ENCODE peak calls at places on chromosomes 13 and 19, in ten cellular contexts. D is mucosa of descending colon; B is natural killer cell; Q is CD4-positive, alpha-beta T cell; E is cardiac muscle cell; Y is progenitor cell of endocrine pancreas; M is PC-9; N is heart right ventricle; V is CD8-positive, alpha-beta T cell; O is cardiac fibroblast. R is an unnamed sample.

GRCh38 chr19:9032136-9032626 is 22.0 kb upstream of the MUC16 start:
- DNase-seq in M (peak), Y (no peak), D (no peak), V (no peak), E (no peak), B (no peak), O (no peak), Q (no peak), N (no peak), R (no peak)

GRCh38 chr13:35621989-35622388 is 145.5 kb upstream of the MAB21L1 start:
- DNase-seq in O (peak), Q (no peak), Y (no peak), N (no peak), V (no peak), B (no peak), E (no peak), M (no peak), D (no peak), R (no peak)

GRCh38 chr19:5149930-5150329 is 181.0 kb downstream of the KDM4B start:
- DNase-seq in O (no peak), M (no peak), Q (no peak), B (no peak), Y (no peak), V (no peak), D (no peak), N (no peak), E (no peak), R (peak)

GRCh38 chr19:16014923-16015804 is 61.1 kb upstream of the TPM4 start:
- DNase-seq in O (no peak), N (no peak), Q (no peak), M (no peak), Y (no peak), D (no peak), B (no peak), E (no peak), V (no peak), R (no peak)

GRCh38 chr13:62321895-62322294 is 906.2 kb upstream of the PCDH20 start:
- DNase-seq in N (no peak), O (no peak), V (no peak), Q (no peak), E (no peak), M (no peak), B (no peak), Y (no peak), D (no peak), R (no peak)

GRCh38 chr19:8094336-8094735 is 41.8 kb downstream of the CCL25 start:
- DNase-seq in N (no peak), Y (no peak), Q (no peak), M (no peak), D (no peak), O (no peak), V (no peak), E (no peak), B (no peak), R (no peak)

GRCh38 chr19:16771618-16772017 is 52.0 kb downstream of the NWD1 start:
- DNase-seq in B (peak), Y (peak), E (peak), V (peak), O (peak), D (peak), Q (peak), N (peak), M (peak), R (peak)

GRCh38 chr19:31974941-31975340 is 370.5 kb upstream of the ZNF507 start:
- DNase-seq in O (no peak), E (no peak), M (no peak), Y (no peak), Q (no peak), V (no peak), B (no peak), D (no peak), N (no peak), R (no peak)

GRCh38 chr19:2194513-2195078 is 30.9 kb downstream of the DOT1L start:
- DNase-seq in Q (no peak), Y (no peak), D (no peak), V (no peak), N (no peak), O (no peak), E (no peak), B (no peak), M (no peak), R (no peak)

GRCh38 chr19:16051254-16052025 is 24.9 kb upstream of the TPM4 start:
- DNase-seq in E (no peak), N (no peak), M (no peak), B (no peak), D (no peak), Q (peak), O (peak), Y (no peak), V (peak), R (no peak)

GRCh38 chr19:4338441-4339350 is at the start of gene STAP2:
- DNase-seq in N (no peak), D (peak), Q (no peak), M (peak), V (no peak), B (no peak), E (peak), O (no peak), Y (no peak), R (no peak)

GRCh38 chr13:76380436-76381065 is 505.7 kb downstream of the KCTD12 start:
- DNase-seq in O (peak), Y (no peak), Q (no peak), V (no peak), B (no peak), M (no peak), E (no peak), D (no peak), N (no peak), R (no peak)

GRCh38 chr19:49515767-49516166 is 3.3 kb downstream of the FCGRT start:
- DNase-seq in Q (no peak), N (peak), B (no peak), Y (no peak), V (no peak), E (no peak), D (no peak), O (peak), M (no peak), R (no peak)

GRCh38 chr13:44313674-44314073 is 60.0 kb upstream of the SERP2 start:
- DNase-seq in Q (no peak), E (no peak), M (peak), O (peak), V (no peak), Y (no peak), B (no peak), N (no peak), D (no peak), R (no peak)

GRCh38 chr13:107864543-107865460 is 350.5 kb downstream of the LIG4 start:
- DNase-seq in D (peak), Q (no peak), O (peak), B (no peak), V (no peak), N (no peak), M (no peak), E (peak), Y (peak), R (no peak)

GRCh38 chr19:39400997-39401548 is 5.6 kb upstream of the ZFP36 start:
- DNase-seq in D (no peak), V (no peak), N (no peak), O (no peak), B (no peak), Y (no peak), M (peak), E (no peak), Q (no peak), R (no peak)

GRCh38 chr19:2629491-2630351 is 72.8 kb downstream of the GNG7 start:
- DNase-seq in B (no peak), Q (no peak), D (peak), V (no peak), M (no peak), O (peak), N (no peak), E (no peak), Y (no peak), R (no peak)

GRCh38 chr13:31588331-31588730 is 151.0 kb upstream of the RXFP2 start:
- DNase-seq in E (no peak), N (no peak), V (no peak), Y (no peak), Q (no peak), M (no peak), D (peak), B (no peak), O (no peak), R (no peak)

GRCh38 chr13:46232281-46232680 is 20.6 kb downstream of the LRRC63 start:
- DNase-seq in B (no peak), V (no peak), M (no peak), O (peak), Y (no peak), N (no peak), Q (no peak), D (no peak), E (no peak), R (no peak)

GRCh38 chr19:6760606-6761005 is 6.6 kb downstream of the SH2D3A start:
- DNase-seq in Q (no peak), O (no peak), N (no peak), M (no peak), V (no peak), D (no peak), Y (no peak), B (no peak), E (no peak), R (no peak)

GRCh38 chr13:110499621-110500281 is 61.8 kb downstream of the RAB20 start:
- DNase-seq in N (no peak), O (no peak), E (no peak), B (no peak), D (no peak), Q (no peak), V (no peak), M (no peak), Y (no peak), R (peak)

GRCh38 chr13:27053902-27054595 is 117.6 kb downstream of the USP12 start:
- DNase-seq in Q (no peak), B (no peak), D (no peak), V (no peak), O (peak), M (peak), E (no peak), N (no peak), Y (no peak), R (no peak)

GRCh38 chr13:77767413-77767812 is 69.9 kb downstream of the SLAIN1 start:
- DNase-seq in O (no peak), E (no peak), Y (no peak), N (no peak), B (no peak), V (no peak), Q (no peak), M (no peak), D (no peak), R (no peak)

GRCh38 chr13:40331802-40332201 is 334.6 kb downstream of the FOXO1 start:
- DNase-seq in N (no peak), V (no peak), E (no peak), O (no peak), Y (no peak), Q (no peak), B (no peak), M (no peak), D (no peak), R (no peak)

GRCh38 chr19:6610934-6611370 is 20.0 kb upstream of the CD70 start:
- DNase-seq in Y (no peak), D (no peak), N (no peak), B (no peak), V (no peak), E (no peak), Q (no peak), O (peak), M (peak), R (no peak)

GRCh38 chr13:97493471-97493870 is 59.5 kb downstream of the RAP2A start:
- DNase-seq in Y (no peak), V (no peak), B (no peak), D (no peak), M (no peak), E (no peak), N (no peak), O (peak), Q (no peak), R (no peak)

GRCh38 chr13:45717324-45717723 is 15.2 kb downstream of the CBY2 start:
- DNase-seq in Y (no peak), N (no peak), B (no peak), D (no peak), O (no peak), Q (no peak), V (no peak), E (no peak), M (no peak), R (no peak)

GRCh38 chr19:57241181-57241580 is 749 bp downstream of the ZNF805 start:
- DNase-seq in E (peak), V (no peak), B (no peak), D (no peak), O (peak), Y (no peak), M (no peak), Q (no peak), N (no peak), R (no peak)

GRCh38 chr19:33157906-33158305 is 26.0 kb downstream of the WDR88 start:
- DNase-seq in D (no peak), M (no peak), E (no peak), O (no peak), B (no peak), Y (no peak), V (no peak), Q (no peak), N (no peak), R (no peak)

GRCh38 chr19:39498262-39499081 is at the start of gene DLL3:
- DNase-seq in M (no peak), V (no peak), O (no peak), Q (no peak), D (no peak), N (no peak), B (no peak), E (peak), Y (no peak), R (peak)

GRCh38 chr13:24038846-24039330 is 121.6 kb upstream of the SPATA13 start:
- DNase-seq in D (no peak), Y (no peak), O (no peak), B (no peak), E (no peak), Q (no peak), M (peak), V (no peak), N (no peak), R (no peak)

GRCh38 chr13:36530861-36531590 is 98.7 kb downstream of the CCNA1 start:
- DNase-seq in N (no peak), E (no peak), B (no peak), Y (no peak), D (no peak), M (no peak), O (no peak), V (no peak), Q (no peak), R (no peak)

GRCh38 chr19:35533822-35534521 is 716 bp downstream of the GAPDHS start:
- DNase-seq in D (peak), B (peak), M (no peak), Y (no peak), V (peak), O (peak), Q (peak), E (peak), N (peak), R (no peak)

GRCh38 chr19:33507021-33507956 is 14.3 kb downstream of the PEPD start:
- DNase-seq in D (no peak), Q (no peak), M (peak), N (no peak), B (no peak), V (no peak), O (no peak), Y (no peak), E (no peak), R (no peak)

GRCh38 chr13:30743319-30744055 is 8.1 kb downstream of the ALOX5AP start:
- DNase-seq in Q (no peak), N (no peak), B (no peak), D (peak), M (peak), O (peak), V (no peak), E (no peak), Y (no peak), R (no peak)

GRCh38 chr19:33316521-33317284 is 14.4 kb upstream of the CEBPA start:
- DNase-seq in O (no peak), N (no peak), Q (no peak), E (no peak), V (no peak), B (no peak), Y (no peak), M (no peak), D (peak), R (no peak)

GRCh38 chr19:35673121-35673804 is 6.9 kb downstream of the UPK1A start:
- DNase-seq in V (peak), D (peak), E (peak), Y (no peak), M (no peak), N (peak), O (peak), B (no peak), Q (peak), R (peak)

GRCh38 chr13:43401364-43401763 is 378.0 kb downstream of the DNAJC15 start:
- DNase-seq in Q (no peak), D (no peak), B (no peak), N (no peak), Y (no peak), M (no peak), V (no peak), O (no peak), E (no peak), R (no peak)

GRCh38 chr13:72043361-72043760 is 176.4 kb upstream of the DACH1 start:
- DNase-seq in M (no peak), Y (no peak), B (no peak), N (no peak), V (no peak), E (no peak), O (no peak), D (no peak), Q (no peak), R (no peak)

GRCh38 chr19:29467824-29468401 is 57.9 kb upstream of the VSTM2B start:
- DNase-seq in Y (no peak), N (no peak), V (peak), M (peak), Q (no peak), E (peak), O (peak), D (no peak), B (no peak), R (no peak)

GRCh38 chr19:38211206-38211605 is 12.8 kb downstream of the DPF1 start:
- DNase-seq in Q (no peak), V (no peak), M (no peak), B (no peak), O (no peak), N (no peak), Y (no peak), D (no peak), E (no peak), R (peak)
- TF ChIP-seq CTCF in Q (no peak), V (peak), M (no peak), B (no peak), O (no peak), N (no peak), Y (peak), D (no peak), E (no peak), R (peak)

GRCh38 chr19:28257396-28257795 is 955.6 kb downstream of the UQCRFS1 start:
- DNase-seq in M (no peak), D (no peak), V (no peak), E (no peak), O (no peak), Q (no peak), B (no peak), Y (no peak), N (no peak), R (no peak)
- TF ChIP-seq CTCF in M (no peak), D (no peak), V (no peak), E (no peak), O (no peak), Q (no peak), B (no peak), Y (no peak), N (no peak), R (no peak)

GRCh38 chr19:47067215-47067847 is 18.9 kb upstream of the TMEM160 start:
- DNase-seq in Q (no peak), N (no peak), Y (no peak), M (no peak), E (no peak), V (no peak), B (no peak), D (no peak), O (no peak), R (no peak)
- TF ChIP-seq CTCF in Q (no peak), N (no peak), Y (no peak), M (no peak), E (no peak), V (no peak), B (no peak), D (no peak), O (no peak), R (no peak)

DNA sequence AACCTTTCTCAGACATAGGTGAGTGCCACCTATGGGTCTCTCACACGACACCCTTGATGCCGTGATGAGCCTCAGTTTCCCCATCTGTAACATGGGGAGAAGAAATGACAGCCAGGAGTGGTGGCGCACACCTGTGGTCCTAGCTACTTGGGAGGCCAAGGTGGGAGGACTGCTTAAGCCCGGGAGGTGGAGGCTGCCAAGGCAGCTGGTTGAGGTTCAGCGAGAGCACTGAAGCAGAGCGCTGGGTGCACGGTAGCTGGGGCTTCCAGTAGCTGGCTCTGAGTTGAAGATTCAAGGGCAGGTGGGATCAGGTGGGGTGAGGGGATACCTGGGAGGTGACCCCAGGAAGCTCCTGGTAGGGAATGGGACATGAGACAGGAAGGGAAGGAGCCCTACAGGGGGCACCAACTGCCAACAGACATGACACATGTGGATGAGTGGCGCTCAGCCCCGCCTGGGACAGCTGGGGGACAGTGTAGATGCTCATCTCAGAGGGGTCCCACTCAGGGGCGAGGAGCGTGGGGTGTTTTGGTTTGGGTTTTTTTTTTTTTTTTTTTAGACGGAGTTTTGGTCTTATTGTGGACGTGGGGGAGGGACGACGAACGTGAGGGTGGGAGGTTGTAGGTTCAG is 6.5 kb upstream of the SSBP4 start:
- DNase-seq in E (no peak), N (no peak), D (no peak), Y (no peak), V (no peak), M (no peak), B (no peak), Q (no peak), O (no peak), R (no peak)
- TF ChIP-seq CTCF in E (no peak), N (no peak), D (no peak), Y (no peak), V (no peak), M (no peak), B (no peak), Q (no peak), O (no peak), R (no peak)

DNA sequence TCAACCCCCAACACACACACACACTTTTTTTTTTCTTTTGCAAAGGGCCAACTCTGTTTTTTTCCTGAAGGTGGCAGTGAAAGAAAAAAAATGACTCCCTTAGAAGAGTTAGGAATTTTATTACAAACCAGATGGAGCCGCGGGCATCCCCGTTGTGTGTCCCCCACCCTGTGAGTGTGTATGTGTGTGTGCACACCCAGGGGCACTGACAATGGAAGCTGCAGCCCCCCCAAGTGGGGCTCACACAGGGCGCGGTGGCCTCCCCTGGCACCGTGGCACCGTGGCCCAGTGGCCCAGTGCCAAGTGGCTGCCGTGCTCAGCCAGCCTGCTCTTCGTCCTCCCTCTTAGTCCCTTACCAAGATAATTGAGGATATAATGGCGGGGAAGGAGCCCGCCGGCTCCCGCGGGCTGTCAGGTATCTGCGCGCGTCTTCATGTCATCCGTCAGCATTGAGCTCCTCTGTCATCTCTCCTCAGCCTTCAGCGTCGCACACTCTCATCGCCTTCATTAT is 314.1 kb downstream of the ZNF536 start:
- DNase-seq in Y (no peak), Q (no peak), N (no peak), D (no peak), E (no peak), O (peak), B (no peak), V (no peak), M (no peak), R (no peak)
- TF ChIP-seq CTCF in Y (peak), Q (no peak), N (no peak), D (no peak), E (peak), O (peak), B (no peak), V (no peak), M (no peak), R (no peak)

GRCh38 chr19:14089412-14089661 is 1.2 kb downstream of the SAMD1 start:
- DNase-seq in E (no peak), B (no peak), D (no peak), Q (no peak), N (no peak), M (no peak), O (peak), Y (no peak), V (no peak), R (no peak)
- TF ChIP-seq CTCF in E (peak), B (no peak), D (no peak), Q (peak), N (no peak), M (peak), O (no peak), Y (peak), V (peak), R (peak)

GRCh38 chr13:81171065-81171647 is 830.2 kb upstream of the SPRY2 start:
- DNase-seq in O (peak), N (no peak), Q (no peak), V (no peak), M (no peak), E (peak), B (no peak), Y (no peak), D (no peak), R (no peak)
- TF ChIP-seq CTCF in O (peak), N (no peak), Q (no peak), V (no peak), M (peak), E (peak), B (no peak), Y (peak), D (no peak), R (peak)

GRCh38 chr19:45528744-45529453 is 21.6 kb downstream of the VASP start:
- DNase-seq in M (peak), D (peak), Y (peak), Q (peak), E (peak), V (no peak), B (no peak), N (no peak), O (peak), R (peak)
- TF ChIP-seq CTCF in M (peak), D (no peak), Y (no peak), Q (no peak), E (no peak), V (no peak), B (no peak), N (no peak), O (no peak), R (no peak)